ENCODE peak calls at places on chromosome 21, in six cellular contexts. S is AG04450; D is psoas muscle; L is ovary; F is K562; V is CD8-positive, alpha-beta T cell. U is an unnamed sample.
A peak's percentile ranks its signal among the peaks of the same experiment; 100 is the strongest.

GRCh38 chr21:41808094-41808493 is 41.2 kb upstream of the RIPK4 start:
- DNase-seq in V (no peak), D (no peak), S (no peak), L (no peak), F (no peak), U (no peak)

GRCh38 chr21:36491191-36491916 is 11.4 kb upstream of the CLDN14 start:
- DNase-seq in F (no peak), D (no peak), V (no peak), S (no peak), L (no peak), U (no peak)

GRCh38 chr21:26125433-26126167 is 45.0 kb downstream of the APP start:
- DNase-seq in F (no peak), D (no peak), V (no peak), L (no peak), S (no peak), U (no peak)

GRCh38 chr21:15001113-15001512 is 63.7 kb downstream of the NRIP1 start:
- DNase-seq in L (no peak), D (no peak), V (no peak), S (no peak), F (no peak), U (no peak)

GRCh38 chr21:41258617-41259016 is 58.0 kb upstream of the FAM3B start:
- DNase-seq in S (peak; percentile 42), L (no peak), V (no peak), F (no peak), D (no peak), U (no peak)

GRCh38 chr21:42460391-42461184 is 35.4 kb downstream of the RSPH1 start:
- DNase-seq in V (peak; percentile 74), S (no peak), F (no peak), L (no peak), D (peak; percentile 47), U (peak; percentile 42)

GRCh38 chr21:36949171-36950141 is 17.0 kb downstream of the HLCS start:
- DNase-seq in V (no peak), D (no peak), F (no peak), S (no peak), L (no peak), U (no peak)

GRCh38 chr21:31609081-31609480 is 50.4 kb upstream of the SOD1 start:
- DNase-seq in V (no peak), F (no peak), S (no peak), D (no peak), L (no peak), U (no peak)

GRCh38 chr21:37446552-37446951 is 80.0 kb downstream of the DYRK1A start:
- DNase-seq in S (no peak), V (no peak), F (no peak), D (no peak), L (no peak), U (no peak)

GRCh38 chr21:26572668-26573381 is at the start of gene CYYR1:
- DNase-seq in V (no peak), S (no peak), F (no peak), D (peak; percentile 46), L (peak; percentile 7), U (no peak)

GRCh38 chr21:31343680-31344480 is at the start of gene TIAM1:
- DNase-seq in D (peak; percentile 74), S (no peak), F (no peak), V (no peak), L (no peak), U (no peak)

GRCh38 chr21:40049031-40049958 is 182.1 kb downstream of the PCP4 start:
- DNase-seq in F (no peak), L (no peak), D (no peak), S (no peak), V (no peak), U (no peak)

GRCh38 chr21:26835027-26835713 is 10.0 kb downstream of the ADAMTS1 start:
- DNase-seq in S (no peak), D (no peak), F (no peak), L (peak; percentile 43), V (no peak), U (no peak)

GRCh38 chr21:43287111-43287973 is 118.5 kb downstream of the CRYAA start:
- DNase-seq in S (no peak), F (peak; percentile 50), V (no peak), L (no peak), D (no peak), U (no peak)

GRCh38 chr21:26047279-26047967 is 123.1 kb downstream of the APP start:
- DNase-seq in V (no peak), S (no peak), D (no peak), L (no peak), F (no peak), U (no peak)

DNA sequence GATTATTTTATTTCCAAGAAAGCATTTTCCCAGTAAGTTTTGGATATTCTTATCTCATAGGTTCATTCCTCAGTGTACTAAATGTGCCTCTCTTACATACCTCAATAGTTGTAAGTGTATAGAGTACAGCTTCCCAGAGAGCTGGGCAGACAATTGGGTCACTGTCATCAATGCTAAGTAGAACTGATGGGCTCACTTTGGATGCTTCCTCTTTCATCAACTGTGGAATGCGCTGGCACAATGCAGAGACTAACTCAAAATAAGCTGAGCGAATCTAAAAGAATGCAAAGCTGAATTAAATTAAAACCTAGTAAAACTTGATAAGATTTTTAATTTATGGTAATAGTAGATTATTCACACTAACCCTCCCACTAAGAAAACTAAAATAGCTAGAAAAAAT is 21.5 kb downstream of the LTN1 start:
- DNase-seq in S (no peak), F (no peak), D (no peak), V (no peak), L (no peak), U (no peak)
- H3K27ac ChIP-seq in S (no peak overlapping the region), F (no peak overlapping the region), D (no peak overlapping the region), V (no peak overlapping the region), L (no peak overlapping the region), U (no peak overlapping the region)

GRCh38 chr21:17231124-17231523 is 281.7 kb upstream of the CXADR start:
- DNase-seq in D (no peak), L (no peak), F (no peak), S (no peak), V (no peak), U (no peak)

GRCh38 chr21:17231771-17232170 is 281.1 kb upstream of the CXADR start:
- DNase-seq in S (no peak), L (no peak), V (no peak), D (no peak), F (no peak), U (no peak)
- H3K4me3 ChIP-seq in S (no peak overlapping the region), L (no peak overlapping the region), V (no peak overlapping the region), D (no peak overlapping the region), F (no peak overlapping the region), U (no peak overlapping the region)

DNA sequence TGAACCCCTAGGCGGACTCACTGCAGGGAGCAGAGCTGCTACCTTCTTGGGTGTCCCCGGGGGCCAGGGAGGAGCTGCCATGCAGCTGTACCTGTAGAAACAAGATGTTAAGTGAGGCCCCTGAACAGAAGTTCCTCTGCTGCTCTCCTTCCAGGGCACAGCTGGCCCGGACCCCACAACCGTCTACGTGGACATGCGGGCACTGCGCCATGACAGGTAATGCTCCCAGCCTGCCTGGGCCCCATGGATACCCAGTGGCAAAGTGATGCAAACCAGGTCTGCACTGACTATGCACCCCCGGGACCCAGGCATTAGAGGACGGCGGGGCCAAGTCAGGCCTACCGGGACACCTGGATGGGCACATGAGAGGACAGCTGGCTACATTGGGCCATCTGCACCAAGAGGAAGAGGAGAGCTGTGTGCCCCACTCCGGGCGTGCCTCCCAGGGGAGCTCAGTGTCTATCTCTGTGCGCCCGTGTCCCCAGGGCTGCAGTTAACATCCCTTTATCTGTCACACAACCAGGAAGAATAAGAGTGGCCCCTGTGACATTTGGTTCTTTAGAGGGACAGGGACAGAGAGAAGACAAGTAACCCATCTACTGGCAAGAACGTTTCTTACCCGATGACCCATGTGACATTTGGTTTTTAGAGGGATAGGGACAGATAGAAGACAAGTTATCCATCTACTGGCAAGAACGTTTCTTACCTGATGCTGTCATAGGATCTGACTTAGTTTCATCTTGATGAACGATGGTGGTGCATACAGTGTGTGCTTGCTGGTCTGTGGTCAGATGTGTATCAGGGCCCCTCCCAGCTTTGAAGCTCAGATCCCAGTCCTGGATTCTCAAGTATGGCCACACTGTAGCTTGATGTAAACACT is 44.1 kb downstream of the S100B start:
- DNase-seq in L (no peak), D (no peak), V (no peak), S (no peak), F (peak; percentile 10), U (no peak)
- H3K27ac ChIP-seq in L (peak overlapping the region; percentile 54), D (no peak overlapping the region), V (peak overlapping the region; percentile 67), S (no peak overlapping the region), F (no peak overlapping the region), U (no peak overlapping the region)

GRCh38 chr21:34986561-34987533 is 62.3 kb downstream of the RUNX1 start:
- DNase-seq in F (no peak), D (no peak), V (peak; percentile 77), L (no peak), S (no peak), U (peak; percentile 78)
- H3K4me3 ChIP-seq in F (no peak overlapping the region), D (no peak overlapping the region), V (peak overlapping the region; percentile 3), L (no peak overlapping the region), S (no peak overlapping the region), U (peak overlapping the region; percentile 26)

DNA sequence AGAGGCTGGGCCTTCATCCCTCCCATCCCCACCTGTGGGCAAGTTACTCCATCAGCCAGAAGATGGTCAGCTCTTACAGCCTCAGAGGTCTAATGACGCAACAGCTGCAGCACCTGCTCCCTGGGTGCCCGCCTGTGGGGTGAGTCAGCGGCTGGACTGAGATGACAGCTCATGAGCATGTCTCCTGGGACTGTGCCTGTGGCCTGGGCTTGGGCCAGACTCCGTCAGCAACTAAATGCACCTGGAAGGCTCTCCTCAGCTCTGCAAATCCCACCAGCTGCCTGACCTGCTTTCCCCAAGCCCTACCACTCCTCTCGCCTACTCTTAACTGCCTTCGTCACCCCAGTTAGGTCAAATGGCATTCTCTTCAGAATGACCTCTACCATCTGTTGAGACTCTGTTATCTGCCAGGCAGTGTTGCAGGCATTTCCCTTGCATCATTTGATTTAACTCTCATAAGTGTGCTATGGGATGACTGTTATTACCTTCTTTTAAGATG is 47.7 kb downstream of the ETS2 start:
- DNase-seq in D (peak; percentile 98), V (no peak), S (peak; percentile 82), L (no peak), F (no peak), U (no peak)
- H3K27ac ChIP-seq in D (peak overlapping the region; percentile 85), V (no peak overlapping the region), S (peak overlapping the region; percentile 11), L (no peak overlapping the region), F (no peak overlapping the region), U (no peak overlapping the region)

DNA sequence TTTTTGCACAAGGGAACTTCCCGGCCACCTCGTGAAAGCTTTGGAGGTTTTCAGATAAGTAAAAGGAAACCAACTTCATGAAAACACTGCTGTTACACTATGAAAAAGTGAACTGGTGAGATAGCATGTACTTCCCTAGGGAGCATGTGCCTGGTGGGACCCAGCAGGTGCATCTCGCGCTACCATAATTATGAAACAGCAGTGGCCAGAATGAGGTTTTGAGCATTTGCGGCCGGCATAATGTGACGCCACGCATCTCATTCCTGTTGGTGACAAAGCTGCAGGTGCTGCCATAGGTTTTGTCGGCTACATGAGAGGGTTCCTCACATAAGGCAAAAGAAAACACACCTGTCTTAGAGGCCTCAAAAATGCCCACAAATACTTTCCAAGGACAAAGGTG is 1.7 kb downstream of the KRTAP10-3 start:
- DNase-seq in S (no peak), L (no peak), D (no peak), V (no peak), F (no peak), U (no peak)
- H3K4me3 ChIP-seq in S (no peak overlapping the region), L (no peak overlapping the region), D (no peak overlapping the region), V (no peak overlapping the region), F (no peak overlapping the region), U (no peak overlapping the region)

GRCh38 chr21:21159253-21159899 is 161.2 kb downstream of the NCAM2 start:
- DNase-seq in L (no peak), V (no peak), D (no peak), F (no peak), S (no peak), U (no peak)
- H3K27ac ChIP-seq in L (no peak overlapping the region), V (no peak overlapping the region), D (no peak overlapping the region), F (peak overlapping the region; percentile 68), S (no peak overlapping the region), U (no peak overlapping the region)

U was measured in CD8-positive, alpha-beta memory T cell.